ENCODE peak calls at places on chromosomes 12 and 14, in nine cellular contexts. One of them, this sample, is unnamed.

GRCh38 chr14:105069887-105070759 is 4.9 kb upstream of the GPR132 start:
- DNase-seq in GM12891: peak; percentile 75
- DNase-seq in left cardiac atrium: peak; percentile 54
- DNase-seq in NCI-H1105: no peak
- DNase-seq in NAMALWA: no peak
- DNase-seq in HL-60: peak; percentile 93
- DNase-seq in NCI-H2029 treated with DMSO at 0.1 percent for 48 hours: no peak
- DNase-seq in lower lobe of right lung: peak; percentile 61
- DNase-seq in ecto neural progenitor cell: no peak
- DNase-seq in this sample: no peak

GRCh38 chr12:55515696-55516095 is 23.5 kb downstream of the OR6C68 start:
- DNase-seq in GM12891: no peak
- DNase-seq in left cardiac atrium: no peak
- DNase-seq in NCI-H1105: no peak
- DNase-seq in NAMALWA: peak; percentile 34
- DNase-seq in HL-60: no peak
- DNase-seq in NCI-H2029 treated with DMSO at 0.1 percent for 48 hours: no peak
- DNase-seq in lower lobe of right lung: no peak
- DNase-seq in ecto neural progenitor cell: no peak
- DNase-seq in this sample: no peak

GRCh38 chr12:59580050-59580449 is 15.8 kb upstream of the SLC16A7 start:
- DNase-seq in GM12891: no peak
- DNase-seq in left cardiac atrium: no peak
- DNase-seq in NCI-H1105: no peak
- DNase-seq in NAMALWA: no peak
- DNase-seq in HL-60: no peak
- DNase-seq in NCI-H2029 treated with DMSO at 0.1 percent for 48 hours: no peak
- DNase-seq in lower lobe of right lung: no peak
- DNase-seq in ecto neural progenitor cell: no peak
- DNase-seq in this sample: no peak

GRCh38 chr14:87805315-87805723 is 187.7 kb downstream of the GALC start:
- DNase-seq in GM12891: peak; percentile 32
- DNase-seq in left cardiac atrium: peak; percentile 23
- DNase-seq in NCI-H1105: no peak
- DNase-seq in NAMALWA: peak; percentile 63
- DNase-seq in HL-60: peak; percentile 11
- DNase-seq in NCI-H2029 treated with DMSO at 0.1 percent for 48 hours: no peak
- DNase-seq in lower lobe of right lung: no peak
- DNase-seq in ecto neural progenitor cell: peak; percentile 55
- DNase-seq in this sample: no peak

GRCh38 chr12:121576851-121577391 is 3.9 kb downstream of the KDM2B start:
- DNase-seq in GM12891: no peak
- DNase-seq in left cardiac atrium: no peak
- DNase-seq in NCI-H1105: no peak
- DNase-seq in NAMALWA: no peak
- DNase-seq in HL-60: no peak
- DNase-seq in NCI-H2029 treated with DMSO at 0.1 percent for 48 hours: no peak
- DNase-seq in lower lobe of right lung: no peak
- DNase-seq in ecto neural progenitor cell: peak; percentile 92
- DNase-seq in this sample: no peak

GRCh38 chr14:65137648-65138317 is 35.5 kb upstream of the MAX start:
- DNase-seq in GM12891: no peak
- DNase-seq in left cardiac atrium: peak; percentile 29
- DNase-seq in NCI-H1105: peak; percentile 67
- DNase-seq in NAMALWA: no peak
- DNase-seq in HL-60: no peak
- DNase-seq in NCI-H2029 treated with DMSO at 0.1 percent for 48 hours: no peak
- DNase-seq in lower lobe of right lung: no peak
- DNase-seq in ecto neural progenitor cell: no peak
- DNase-seq in this sample: no peak

GRCh38 chr12:65278576-65279386 is at the start of gene MSRB3:
- DNase-seq in GM12891: peak; percentile 53
- DNase-seq in left cardiac atrium: peak; percentile 84
- DNase-seq in NCI-H1105: no peak
- DNase-seq in NAMALWA: no peak
- DNase-seq in HL-60: peak; percentile 33
- DNase-seq in NCI-H2029 treated with DMSO at 0.1 percent for 48 hours: no peak
- DNase-seq in lower lobe of right lung: peak; percentile 75
- DNase-seq in ecto neural progenitor cell: peak; percentile 94
- DNase-seq in this sample: peak; percentile 51

GRCh38 chr14:22540286-22540685 is 48.7 kb downstream of the DAD1 start:
- DNase-seq in GM12891: no peak
- DNase-seq in left cardiac atrium: no peak
- DNase-seq in NCI-H1105: no peak
- DNase-seq in NAMALWA: no peak
- DNase-seq in HL-60: no peak
- DNase-seq in NCI-H2029 treated with DMSO at 0.1 percent for 48 hours: no peak
- DNase-seq in lower lobe of right lung: no peak
- DNase-seq in ecto neural progenitor cell: no peak
- DNase-seq in this sample: no peak

GRCh38 chr12:124228050-124228711 is 66.7 kb upstream of the RFLNA start:
- DNase-seq in GM12891: no peak
- DNase-seq in left cardiac atrium: no peak
- DNase-seq in NCI-H1105: no peak
- DNase-seq in NAMALWA: no peak
- DNase-seq in HL-60: no peak
- DNase-seq in NCI-H2029 treated with DMSO at 0.1 percent for 48 hours: no peak
- DNase-seq in lower lobe of right lung: no peak
- DNase-seq in ecto neural progenitor cell: no peak
- DNase-seq in this sample: peak; percentile 17

GRCh38 chr12:88471641-88472040 is 108.6 kb downstream of the KITLG start:
- DNase-seq in GM12891: no peak
- DNase-seq in left cardiac atrium: peak; percentile 24
- DNase-seq in NCI-H1105: no peak
- DNase-seq in NAMALWA: no peak
- DNase-seq in HL-60: no peak
- DNase-seq in NCI-H2029 treated with DMSO at 0.1 percent for 48 hours: no peak
- DNase-seq in lower lobe of right lung: no peak
- DNase-seq in ecto neural progenitor cell: no peak
- DNase-seq in this sample: no peak

GRCh38 chr14:26888592-26888991 is 290.8 kb upstream of the NOVA1 start:
- DNase-seq in GM12891: no peak
- DNase-seq in left cardiac atrium: no peak
- DNase-seq in NCI-H1105: no peak
- DNase-seq in NAMALWA: no peak
- DNase-seq in HL-60: no peak
- DNase-seq in NCI-H2029 treated with DMSO at 0.1 percent for 48 hours: no peak
- DNase-seq in lower lobe of right lung: no peak
- DNase-seq in ecto neural progenitor cell: no peak
- DNase-seq in this sample: no peak

GRCh38 chr14:52283099-52283498 is 15.6 kb downstream of the PTGDR start:
- DNase-seq in GM12891: no peak
- DNase-seq in left cardiac atrium: no peak
- DNase-seq in NCI-H1105: no peak
- DNase-seq in NAMALWA: no peak
- DNase-seq in HL-60: no peak
- DNase-seq in NCI-H2029 treated with DMSO at 0.1 percent for 48 hours: no peak
- DNase-seq in lower lobe of right lung: no peak
- DNase-seq in ecto neural progenitor cell: no peak
- DNase-seq in this sample: no peak

GRCh38 chr14:61443481-61443880 is 122.1 kb downstream of the PRKCH start:
- DNase-seq in GM12891: no peak
- DNase-seq in left cardiac atrium: no peak
- DNase-seq in NCI-H1105: no peak
- DNase-seq in NAMALWA: no peak
- DNase-seq in HL-60: no peak
- DNase-seq in NCI-H2029 treated with DMSO at 0.1 percent for 48 hours: no peak
- DNase-seq in lower lobe of right lung: no peak
- DNase-seq in ecto neural progenitor cell: no peak
- DNase-seq in this sample: no peak

GRCh38 chr14:102738373-102739189 is 38.7 kb upstream of the TRAF3 start:
- DNase-seq in GM12891: no peak
- DNase-seq in left cardiac atrium: no peak
- DNase-seq in NCI-H1105: no peak
- DNase-seq in NAMALWA: no peak
- DNase-seq in HL-60: no peak
- DNase-seq in NCI-H2029 treated with DMSO at 0.1 percent for 48 hours: no peak
- DNase-seq in lower lobe of right lung: no peak
- DNase-seq in ecto neural progenitor cell: no peak
- DNase-seq in this sample: no peak

GRCh38 chr14:64012720-64013119 is 159.9 kb downstream of the SYNE2 start:
- DNase-seq in GM12891: no peak
- DNase-seq in left cardiac atrium: no peak
- DNase-seq in NCI-H1105: no peak
- DNase-seq in NAMALWA: no peak
- DNase-seq in HL-60: no peak
- DNase-seq in NCI-H2029 treated with DMSO at 0.1 percent for 48 hours: no peak
- DNase-seq in lower lobe of right lung: no peak
- DNase-seq in ecto neural progenitor cell: no peak
- DNase-seq in this sample: no peak

GRCh38 chr12:46843811-46844210 is 18.0 kb upstream of the SLC38A4 start:
- DNase-seq in GM12891: no peak
- DNase-seq in left cardiac atrium: no peak
- DNase-seq in NCI-H1105: no peak
- DNase-seq in NAMALWA: no peak
- DNase-seq in HL-60: no peak
- DNase-seq in NCI-H2029 treated with DMSO at 0.1 percent for 48 hours: no peak
- DNase-seq in lower lobe of right lung: no peak
- DNase-seq in ecto neural progenitor cell: no peak
- DNase-seq in this sample: no peak

GRCh38 chr12:86118161-86118560 is 138.0 kb downstream of the MGAT4C start:
- DNase-seq in GM12891: no peak
- DNase-seq in left cardiac atrium: no peak
- DNase-seq in NCI-H1105: no peak
- DNase-seq in NAMALWA: no peak
- DNase-seq in HL-60: no peak
- DNase-seq in NCI-H2029 treated with DMSO at 0.1 percent for 48 hours: no peak
- DNase-seq in lower lobe of right lung: no peak
- DNase-seq in ecto neural progenitor cell: no peak
- DNase-seq in this sample: no peak

GRCh38 chr14:23123419-23123818 is 4.4 kb upstream of the CEBPE start:
- DNase-seq in GM12891: no peak
- DNase-seq in left cardiac atrium: peak; percentile 82
- DNase-seq in NCI-H1105: no peak
- DNase-seq in NAMALWA: no peak
- DNase-seq in HL-60: no peak
- DNase-seq in NCI-H2029 treated with DMSO at 0.1 percent for 48 hours: peak; percentile 99
- DNase-seq in lower lobe of right lung: peak; percentile 75
- DNase-seq in ecto neural progenitor cell: no peak
- DNase-seq in this sample: peak; percentile 11

GRCh38 chr12:129564768-129565167 is 339.1 kb downstream of the TMEM132D start:
- DNase-seq in GM12891: no peak
- DNase-seq in left cardiac atrium: no peak
- DNase-seq in NCI-H1105: no peak
- DNase-seq in NAMALWA: no peak
- DNase-seq in HL-60: no peak
- DNase-seq in NCI-H2029 treated with DMSO at 0.1 percent for 48 hours: no peak
- DNase-seq in lower lobe of right lung: no peak
- DNase-seq in ecto neural progenitor cell: no peak
- DNase-seq in this sample: no peak

GRCh38 chr14:54840336-54840735 is 62.3 kb downstream of the GCH1 start:
- DNase-seq in GM12891: no peak
- DNase-seq in left cardiac atrium: no peak
- DNase-seq in NCI-H1105: no peak
- DNase-seq in NAMALWA: no peak
- DNase-seq in HL-60: no peak
- DNase-seq in NCI-H2029 treated with DMSO at 0.1 percent for 48 hours: no peak
- DNase-seq in lower lobe of right lung: no peak
- DNase-seq in ecto neural progenitor cell: no peak
- DNase-seq in this sample: no peak

GRCh38 chr12:94147991-94148840 is at the start of gene PLXNC1:
- DNase-seq in GM12891: peak; percentile 76
- DNase-seq in left cardiac atrium: peak; percentile 56
- DNase-seq in NCI-H1105: peak; percentile 40
- DNase-seq in NAMALWA: peak; percentile 50
- DNase-seq in HL-60: no peak
- DNase-seq in NCI-H2029 treated with DMSO at 0.1 percent for 48 hours: no peak
- DNase-seq in lower lobe of right lung: peak; percentile 81
- DNase-seq in ecto neural progenitor cell: peak; percentile 84
- DNase-seq in this sample: peak; percentile 54

GRCh38 chr12:41485203-41485602 is 297.1 kb downstream of the PDZRN4 start:
- DNase-seq in GM12891: no peak
- DNase-seq in left cardiac atrium: no peak
- DNase-seq in NCI-H1105: no peak
- DNase-seq in NAMALWA: no peak
- DNase-seq in HL-60: no peak
- DNase-seq in NCI-H2029 treated with DMSO at 0.1 percent for 48 hours: no peak
- DNase-seq in lower lobe of right lung: no peak
- DNase-seq in ecto neural progenitor cell: no peak
- DNase-seq in this sample: no peak

GRCh38 chr12:6375269-6376078 is at the start of gene SCNN1A:
- DNase-seq in GM12891: no peak
- DNase-seq in left cardiac atrium: peak; percentile 14
- DNase-seq in NCI-H1105: peak; percentile 88
- DNase-seq in NAMALWA: no peak
- DNase-seq in HL-60: no peak
- DNase-seq in NCI-H2029 treated with DMSO at 0.1 percent for 48 hours: peak; percentile 72
- DNase-seq in lower lobe of right lung: peak; percentile 85
- DNase-seq in ecto neural progenitor cell: peak; percentile 74
- DNase-seq in this sample: peak; percentile 84

GRCh38 chr14:89588016-89588415 is 171.0 kb upstream of the FOXN3 start:
- DNase-seq in GM12891: no peak
- DNase-seq in left cardiac atrium: no peak
- DNase-seq in NCI-H1105: no peak
- DNase-seq in NAMALWA: no peak
- DNase-seq in HL-60: no peak
- DNase-seq in NCI-H2029 treated with DMSO at 0.1 percent for 48 hours: no peak
- DNase-seq in lower lobe of right lung: no peak
- DNase-seq in ecto neural progenitor cell: no peak
- DNase-seq in this sample: no peak

GRCh38 chr14:35339761-35340406 is 47.7 kb downstream of the PSMA6 start:
- DNase-seq in GM12891: no peak
- DNase-seq in left cardiac atrium: no peak
- DNase-seq in NCI-H1105: no peak
- DNase-seq in NAMALWA: peak; percentile 24
- DNase-seq in HL-60: no peak
- DNase-seq in NCI-H2029 treated with DMSO at 0.1 percent for 48 hours: no peak
- DNase-seq in lower lobe of right lung: peak; percentile 72
- DNase-seq in ecto neural progenitor cell: no peak
- DNase-seq in this sample: no peak

GRCh38 chr14:52473557-52473956 is 78.7 kb downstream of the TXNDC16 start:
- DNase-seq in GM12891: no peak
- DNase-seq in left cardiac atrium: no peak
- DNase-seq in NCI-H1105: peak; percentile 29
- DNase-seq in NAMALWA: peak; percentile 27
- DNase-seq in HL-60: peak; percentile 4
- DNase-seq in NCI-H2029 treated with DMSO at 0.1 percent for 48 hours: peak; percentile 12
- DNase-seq in lower lobe of right lung: no peak
- DNase-seq in ecto neural progenitor cell: no peak
- DNase-seq in this sample: peak; percentile 53

GRCh38 chr12:18811268-18811667 is 73.3 kb downstream of the CAPZA3 start:
- DNase-seq in GM12891: no peak
- DNase-seq in left cardiac atrium: no peak
- DNase-seq in NCI-H1105: no peak
- DNase-seq in NAMALWA: no peak
- DNase-seq in HL-60: peak; percentile 10
- DNase-seq in NCI-H2029 treated with DMSO at 0.1 percent for 48 hours: no peak
- DNase-seq in lower lobe of right lung: no peak
- DNase-seq in ecto neural progenitor cell: no peak
- DNase-seq in this sample: no peak

GRCh38 chr12:1117970-1118563 is 127.0 kb downstream of the ERC1 start:
- DNase-seq in GM12891: no peak
- DNase-seq in left cardiac atrium: peak; percentile 71
- DNase-seq in NCI-H1105: peak; percentile 78
- DNase-seq in NAMALWA: peak; percentile 85
- DNase-seq in HL-60: peak; percentile 47
- DNase-seq in NCI-H2029 treated with DMSO at 0.1 percent for 48 hours: peak; percentile 12
- DNase-seq in lower lobe of right lung: peak; percentile 65
- DNase-seq in ecto neural progenitor cell: peak; percentile 73
- DNase-seq in this sample: peak; percentile 79

GRCh38 chr14:51182166-51182565 is 57.9 kb upstream of the TMX1 start:
- DNase-seq in GM12891: no peak
- DNase-seq in left cardiac atrium: no peak
- DNase-seq in NCI-H1105: no peak
- DNase-seq in NAMALWA: no peak
- DNase-seq in HL-60: no peak
- DNase-seq in NCI-H2029 treated with DMSO at 0.1 percent for 48 hours: no peak
- DNase-seq in lower lobe of right lung: no peak
- DNase-seq in ecto neural progenitor cell: no peak
- DNase-seq in this sample: no peak

This sample was measured in SW480.